ENCODE peak calls at places on chromosomes 6 and 20, in five cellular contexts. Q is H9, U is neuronal stem cell, M is H1, Y is mesenchymal stem cell. F is an unnamed sample.

GRCh38 chr6:110310861-110311446 is 47.2 kb downstream of the METTL24 start:
- DNase-seq in Q (no peak), U (no peak), M (no peak), Y (no peak), F (no peak)

GRCh38 chr6:157242791-157243190 is 80.5 kb downstream of the TMEM242 start:
- DNase-seq in Q (no peak), U (no peak), M (no peak), Y (no peak), F (no peak)

GRCh38 chr6:2890981-2891767 is 11.9 kb downstream of the SERPINB9 start:
- DNase-seq in Q (no peak), U (no peak), M (no peak), Y (no peak), F (no peak)

GRCh38 chr6:29826271-29826670 is 1.4 kb upstream of the HLA-G start:
- DNase-seq in Q (no peak), U (no peak), M (no peak), Y (no peak), F (peak)

GRCh38 chr6:152170702-152171667 is 363.5 kb downstream of the ESR1 start:
- DNase-seq in Q (no peak), U (no peak), M (no peak), Y (peak), F (peak)

GRCh38 chr20:52275243-52275817 is 83.8 kb upstream of the ZFP64 start:
- DNase-seq in Q (no peak), U (no peak), M (no peak), Y (peak), F (no peak)

GRCh38 chr6:95091823-95092436 is 485.4 kb upstream of the MANEA start:
- DNase-seq in Q (no peak), U (peak), M (no peak), Y (peak), F (no peak)

GRCh38 chr6:143961868-143962643 is 46.0 kb downstream of the PLAGL1 start:
- DNase-seq in Q (no peak), U (peak), M (no peak), Y (no peak), F (no peak)

GRCh38 chr20:62736407-62737071 is 27.9 kb downstream of the NTSR1 start:
- DNase-seq in Q (no peak), U (no peak), M (no peak), Y (no peak), F (no peak)

GRCh38 chr6:161171207-161171606 is 102.7 kb downstream of the AGPAT4 start:
- DNase-seq in Q (no peak), U (no peak), M (no peak), Y (no peak), F (no peak)

GRCh38 chr6:41033776-41034175 is 5.2 kb downstream of the UNC5CL start:
- DNase-seq in Q (no peak), U (no peak), M (no peak), Y (no peak), F (no peak)

DNA sequence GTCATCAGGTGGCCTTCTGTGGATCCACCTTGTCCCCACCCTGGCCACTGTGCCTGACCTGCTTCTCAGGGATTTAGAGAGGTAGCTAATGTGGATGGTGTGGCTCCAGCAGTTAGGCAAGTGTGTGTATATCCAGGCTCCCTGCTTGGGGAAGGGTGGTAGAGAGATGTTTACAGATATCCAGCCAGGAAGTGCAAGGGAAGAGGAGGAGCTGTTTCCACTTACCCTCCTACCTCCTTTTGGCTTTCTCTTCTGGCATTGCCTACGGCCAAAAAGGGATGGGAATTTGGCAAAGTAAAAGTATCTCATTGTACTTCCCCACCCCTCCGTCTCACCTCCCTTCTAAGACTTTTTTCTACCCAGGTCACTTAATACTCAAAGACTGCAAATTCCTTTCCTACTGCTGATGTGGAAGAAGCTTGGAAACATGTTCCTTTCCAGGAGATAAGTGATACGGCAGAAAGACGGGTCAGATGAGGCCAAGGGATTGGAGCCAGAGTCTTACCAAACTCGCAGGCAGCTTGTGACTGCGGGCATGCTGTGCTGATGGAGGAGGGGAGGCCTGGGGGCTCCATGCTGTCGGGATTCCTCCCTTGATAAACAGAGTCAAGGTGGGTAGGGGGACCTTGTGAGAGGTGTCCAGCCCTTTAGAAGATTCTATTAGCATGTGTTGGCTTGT is 253.4 kb downstream of the PRL start:
- DNase-seq in Q (no peak), U (no peak), M (no peak), Y (no peak), F (peak)
- H4K8ac ChIP-seq in Q (no peak), U (no peak), M (no peak), Y (peak), F (no peak)

GRCh38 chr20:48636301-48636700 is 191.5 kb downstream of the PREX1 start:
- DNase-seq in Q (no peak), U (no peak), M (no peak), Y (no peak), F (no peak)
- H2BK12ac ChIP-seq in Q (no peak), U (peak), M (no peak), Y (no peak), F (no peak)

GRCh38 chr6:139765825-139766285 is 391.4 kb upstream of the CITED2 start:
- DNase-seq in Q (no peak), U (no peak), M (no peak), Y (peak), F (peak)
- H3K18ac ChIP-seq in Q (no peak), U (no peak), M (no peak), Y (no peak), F (no peak)

GRCh38 chr6:52645976-52646375 is 24.9 kb upstream of the TMEM14A start:
- DNase-seq in Q (no peak), U (no peak), M (no peak), Y (no peak), F (no peak)

GRCh38 chr6:52649521-52649920 is 21.4 kb upstream of the TMEM14A start:
- DNase-seq in Q (no peak), U (no peak), M (no peak), Y (peak), F (no peak)

GRCh38 chr6:52650946-52651345 is 20.0 kb upstream of the TMEM14A start:
- DNase-seq in Q (no peak), U (no peak), M (no peak), Y (no peak), F (no peak)

GRCh38 chr6:52644246-52644645 is 26.7 kb upstream of the TMEM14A start:
- DNase-seq in Q (no peak), U (no peak), M (no peak), Y (no peak), F (no peak)

DNA sequence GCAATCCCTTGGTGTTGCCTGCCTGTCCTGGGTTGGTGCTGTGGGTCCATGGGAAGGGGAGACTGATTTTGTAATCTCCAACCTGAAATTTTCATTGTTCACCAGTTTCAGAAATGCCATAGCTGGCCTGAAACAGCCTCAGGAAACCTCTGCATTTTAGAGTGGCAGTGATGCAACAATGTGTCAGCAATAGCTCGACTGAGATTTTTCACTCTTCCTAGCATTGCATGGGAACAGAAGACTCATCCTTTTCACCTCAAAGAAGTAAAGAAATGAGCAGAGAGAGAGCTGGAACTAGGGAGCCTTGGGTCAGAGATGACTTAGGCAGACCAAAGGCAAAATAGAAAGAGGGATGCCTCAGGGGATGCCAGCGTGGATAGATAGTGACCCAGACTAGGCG is 23.7 kb upstream of the TMEM14A start:
- DNase-seq in Q (no peak), U (no peak), M (no peak), Y (peak), F (no peak)
- H4K8ac ChIP-seq in Q (no peak), U (no peak), M (no peak), Y (peak), F (no peak)

DNA sequence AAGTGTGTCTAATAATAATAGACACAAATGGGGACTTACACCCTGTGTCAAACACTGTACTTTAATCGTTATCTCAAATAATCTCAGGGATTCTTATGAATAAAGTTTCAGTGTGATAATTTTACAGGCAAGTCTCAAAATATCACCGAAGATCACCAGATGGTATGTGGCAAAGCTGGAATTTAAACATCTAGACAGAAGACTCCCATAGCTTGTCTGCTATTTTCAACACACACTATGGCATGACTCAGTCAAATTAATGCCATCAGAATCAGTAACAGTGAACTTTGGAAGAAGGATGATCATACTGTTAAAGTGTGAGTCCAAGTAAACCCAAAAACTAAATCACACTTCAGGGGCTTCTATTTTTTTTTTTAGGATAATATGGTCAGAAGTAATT is 867.6 kb upstream of the FLRT3 start:
- DNase-seq in Q (no peak), U (no peak), M (no peak), Y (no peak), F (no peak)
- H2BK12ac ChIP-seq in Q (no peak), U (no peak), M (no peak), Y (no peak), F (no peak)